ENCODE peak calls at places on chromosomes 5 and 9, in five cellular contexts. One of them, this sample, is unnamed.

GRCh38 chr9:112809351-112809848 is 58.8 kb downstream of the SNX30 start:
- DNase-seq in HCT116: no peak
- DNase-seq in GM23338: no peak
- DNase-seq in transverse colon: no peak
- DNase-seq in HepG2: no peak
- DNase-seq in this sample: no peak

GRCh38 chr9:114290561-114290986 is 32.3 kb upstream of the ORM1 start:
- DNase-seq in GM23338: no peak
- DNase-seq in transverse colon: peak
- DNase-seq in HepG2: no peak
- DNase-seq in HCT116: no peak
- DNase-seq in this sample: no peak

GRCh38 chr9:126631254-126631653 is 17.5 kb downstream of the LMX1B start:
- DNase-seq in GM23338: peak
- DNase-seq in HCT116: no peak
- DNase-seq in HepG2: no peak
- DNase-seq in transverse colon: no peak
- DNase-seq in this sample: no peak

GRCh38 chr5:141196363-141196762 is 3.1 kb upstream of the PCDHB11 start:
- DNase-seq in transverse colon: no peak
- DNase-seq in GM23338: no peak
- DNase-seq in HepG2: no peak
- DNase-seq in HCT116: no peak
- DNase-seq in this sample: no peak

GRCh38 chr5:54616031-54616430 is 98.5 kb downstream of the SNX18 start:
- DNase-seq in GM23338: no peak
- DNase-seq in HCT116: no peak
- DNase-seq in HepG2: peak
- DNase-seq in transverse colon: peak
- DNase-seq in this sample: no peak

GRCh38 chr9:109244179-109245132 is 76.4 kb downstream of the EPB41L4B start:
- DNase-seq in GM23338: peak
- DNase-seq in HCT116: peak
- DNase-seq in HepG2: peak
- DNase-seq in transverse colon: peak
- DNase-seq in this sample: peak

GRCh38 chr5:112995764-112996618 is 19.4 kb downstream of the DCP2 start:
- DNase-seq in transverse colon: peak
- DNase-seq in GM23338: peak
- DNase-seq in HCT116: peak
- DNase-seq in HepG2: peak
- DNase-seq in this sample: no peak

GRCh38 chr9:86990276-86990675 is 43.0 kb upstream of the GAS1 start:
- DNase-seq in HCT116: no peak
- DNase-seq in transverse colon: no peak
- DNase-seq in HepG2: no peak
- DNase-seq in GM23338: no peak
- DNase-seq in this sample: no peak

GRCh38 chr9:35818341-35818740 is 3.5 kb upstream of the HINT2 start:
- DNase-seq in HCT116: no peak
- DNase-seq in transverse colon: no peak
- DNase-seq in HepG2: no peak
- DNase-seq in GM23338: no peak
- DNase-seq in this sample: no peak

GRCh38 chr5:6583049-6583880 is 49.6 kb downstream of the NSUN2 start:
- DNase-seq in HCT116: no peak
- DNase-seq in transverse colon: peak
- DNase-seq in HepG2: no peak
- DNase-seq in GM23338: peak
- DNase-seq in this sample: no peak

GRCh38 chr9:137757613-137758029 is 120.0 kb upstream of the CACNA1B start:
- DNase-seq in GM23338: no peak
- DNase-seq in transverse colon: peak
- DNase-seq in HCT116: peak
- DNase-seq in HepG2: no peak
- DNase-seq in this sample: no peak

GRCh38 chr9:114677418-114677817 is 4.6 kb downstream of the TEX48 start:
- DNase-seq in transverse colon: peak
- DNase-seq in GM23338: no peak
- DNase-seq in HepG2: peak
- DNase-seq in HCT116: peak
- DNase-seq in this sample: peak

GRCh38 chr5:157026789-157027424 is 32.0 kb downstream of the HAVCR1 start:
- DNase-seq in HepG2: no peak
- DNase-seq in transverse colon: peak
- DNase-seq in HCT116: peak
- DNase-seq in GM23338: peak
- DNase-seq in this sample: no peak

GRCh38 chr5:135434591-135435466 is 12.3 kb downstream of the DCANP1 start:
- DNase-seq in GM23338: no peak
- DNase-seq in HepG2: peak
- DNase-seq in HCT116: no peak
- DNase-seq in transverse colon: no peak
- DNase-seq in this sample: no peak

GRCh38 chr9:89661391-89661949 is 56.7 kb downstream of the GADD45G start:
- DNase-seq in HCT116: no peak
- DNase-seq in transverse colon: peak
- DNase-seq in HepG2: peak
- DNase-seq in GM23338: no peak
- DNase-seq in this sample: no peak

GRCh38 chr9:89662718-89663246 is 58.0 kb downstream of the GADD45G start:
- DNase-seq in HepG2: no peak
- DNase-seq in GM23338: no peak
- DNase-seq in transverse colon: no peak
- DNase-seq in HCT116: no peak
- DNase-seq in this sample: no peak

GRCh38 chr9:89663264-89663970 is 58.6 kb downstream of the GADD45G start:
- DNase-seq in HepG2: no peak
- DNase-seq in transverse colon: no peak
- DNase-seq in HCT116: no peak
- DNase-seq in GM23338: no peak
- DNase-seq in this sample: no peak

GRCh38 chr9:89660286-89660685 is 55.5 kb downstream of the GADD45G start:
- DNase-seq in transverse colon: no peak
- DNase-seq in GM23338: no peak
- DNase-seq in HepG2: no peak
- DNase-seq in HCT116: no peak
- DNase-seq in this sample: no peak

DNA sequence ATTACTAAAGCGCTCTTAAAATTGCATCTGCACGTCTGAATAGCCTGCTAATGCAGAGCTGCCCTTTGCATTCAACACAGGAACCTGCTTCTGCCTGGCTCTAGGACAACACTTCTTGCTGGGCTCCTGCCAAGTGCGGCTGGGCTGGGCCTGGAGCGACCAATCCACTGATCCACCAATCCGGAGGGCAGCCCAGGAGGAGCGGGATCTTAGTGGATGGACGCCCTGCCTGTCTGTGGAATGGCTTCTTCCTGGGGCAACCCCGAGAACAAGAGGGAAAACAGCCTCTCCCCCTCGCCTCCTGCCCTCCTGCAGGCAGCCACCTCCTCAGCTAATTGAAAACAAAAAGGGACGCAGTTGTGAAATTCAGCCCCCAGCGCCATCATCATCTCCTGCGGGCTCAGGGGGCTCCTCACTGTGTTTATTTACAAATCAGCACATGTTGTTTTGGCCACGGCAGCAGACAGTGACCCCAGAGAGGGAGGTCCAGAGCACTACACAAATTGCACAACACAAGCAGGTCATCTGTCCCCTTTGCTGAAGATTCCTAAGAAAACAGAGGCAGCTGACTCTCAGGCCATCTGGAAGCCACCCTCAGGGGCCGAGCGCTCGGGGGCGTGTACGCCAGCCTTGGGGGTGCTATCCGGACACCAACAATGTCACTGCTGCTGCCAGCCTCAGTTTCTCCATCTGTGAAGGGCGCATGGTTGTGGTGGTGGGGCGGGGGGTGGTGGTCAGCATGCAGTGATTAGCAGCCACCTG is 57.3 kb downstream of the GADD45G start:
- DNase-seq in HCT116: peak
- DNase-seq in GM23338: peak
- DNase-seq in transverse colon: peak
- DNase-seq in HepG2: peak
- DNase-seq in this sample: peak
- H3K27ac ChIP-seq in HCT116: no peak
- H3K27ac ChIP-seq in GM23338: no peak
- H3K27ac ChIP-seq in transverse colon: peak
- H3K27ac ChIP-seq in HepG2: no peak
- H3K27ac ChIP-seq in this sample: no peak

GRCh38 chr5:149129181-149129580 is 12.1 kb upstream of the ABLIM3 start:
- DNase-seq in HCT116: no peak
- DNase-seq in transverse colon: no peak
- DNase-seq in HepG2: no peak
- DNase-seq in GM23338: no peak
- DNase-seq in this sample: no peak
- TF ChIP-seq POLR2AphosphoS5 in HCT116: no peak
- TF ChIP-seq POLR2AphosphoS5 in transverse colon: no peak
- TF ChIP-seq POLR2AphosphoS5 in HepG2: no peak
- TF ChIP-seq POLR2AphosphoS5 in GM23338: no peak
- TF ChIP-seq POLR2AphosphoS5 in this sample: no peak

GRCh38 chr5:143220748-143221211 is 182.7 kb downstream of the NR3C1 start:
- DNase-seq in GM23338: no peak
- DNase-seq in HCT116: no peak
- DNase-seq in transverse colon: no peak
- DNase-seq in HepG2: no peak
- DNase-seq in this sample: no peak
- H3K27ac ChIP-seq in GM23338: no peak
- H3K27ac ChIP-seq in HCT116: no peak
- H3K27ac ChIP-seq in transverse colon: peak
- H3K27ac ChIP-seq in HepG2: no peak
- H3K27ac ChIP-seq in this sample: no peak

GRCh38 chr5:118987988-118988945 is at the start of gene DTWD2:
- DNase-seq in GM23338: peak
- DNase-seq in HepG2: peak
- DNase-seq in transverse colon: peak
- DNase-seq in HCT116: peak
- DNase-seq in this sample: no peak
- TF ChIP-seq POLR2AphosphoS5 in GM23338: peak
- TF ChIP-seq POLR2AphosphoS5 in HepG2: peak
- TF ChIP-seq POLR2AphosphoS5 in transverse colon: peak
- TF ChIP-seq POLR2AphosphoS5 in HCT116: peak
- TF ChIP-seq POLR2AphosphoS5 in this sample: peak

GRCh38 chr5:52840286-52841050 is 52.8 kb downstream of the ITGA1 start:
- DNase-seq in HepG2: no peak
- DNase-seq in GM23338: no peak
- DNase-seq in transverse colon: no peak
- DNase-seq in HCT116: no peak
- DNase-seq in this sample: peak
- H3K27ac ChIP-seq in HepG2: no peak
- H3K27ac ChIP-seq in GM23338: no peak
- H3K27ac ChIP-seq in transverse colon: peak
- H3K27ac ChIP-seq in HCT116: no peak
- H3K27ac ChIP-seq in this sample: peak

GRCh38 chr5:65481635-65482271 is at the start of gene ADAMTS6:
- DNase-seq in HepG2: peak
- DNase-seq in GM23338: peak
- DNase-seq in HCT116: peak
- DNase-seq in transverse colon: peak
- DNase-seq in this sample: no peak
- TF ChIP-seq POLR2AphosphoS5 in HepG2: no peak
- TF ChIP-seq POLR2AphosphoS5 in GM23338: no peak
- TF ChIP-seq POLR2AphosphoS5 in HCT116: no peak
- TF ChIP-seq POLR2AphosphoS5 in transverse colon: peak
- TF ChIP-seq POLR2AphosphoS5 in this sample: peak